ENCODE peak calls at places on chromosomes 7 and 10, in six cellular contexts. V, W, R, B, X and F are unnamed samples.

GRCh38 chr10:32155075-32155516 is 98.9 kb upstream of the KIF5B start:
- DNase-seq in B (no peak), V (no peak), W (peak; percentile 90), R (no peak), X (no peak), F (no peak)

GRCh38 chr7:35801392-35802101 is 690 bp downstream of the SEPTIN7 start:
- DNase-seq in B (peak; percentile 32), X (peak; percentile 39), R (no peak), W (peak; percentile 71), V (peak; percentile 90), F (peak; percentile 48)

GRCh38 chr7:44637788-44638594 is 31.6 kb downstream of the OGDH start:
- DNase-seq in R (peak; percentile 86), B (no peak), V (peak; percentile 87), X (peak; percentile 58), W (peak; percentile 31), F (peak; percentile 55)

GRCh38 chr10:97169063-97169462 is 16.7 kb downstream of the SLIT1 start:
- DNase-seq in V (no peak), W (no peak), B (no peak), X (no peak), R (no peak), F (no peak)

GRCh38 chr10:77160679-77161078 is 476.9 kb downstream of the KCNMA1 start:
- DNase-seq in W (peak; percentile 80), X (no peak), V (no peak), R (no peak), B (no peak), F (no peak)

GRCh38 chr10:79079490-79080355 is 11.0 kb downstream of the ZMIZ1 start:
- DNase-seq in R (no peak), B (no peak), X (peak; percentile 63), V (peak; percentile 69), W (peak; percentile 20), F (peak; percentile 77)

GRCh38 chr7:148575640-148576411 is 14.7 kb upstream of the C7orf33 start:
- DNase-seq in R (no peak), V (peak; percentile 82), B (peak; percentile 39), X (peak; percentile 46), W (peak; percentile 71), F (peak; percentile 78)

GRCh38 chr7:83060218-83060617 is 102.5 kb downstream of the PCLO start:
- DNase-seq in R (no peak), V (no peak), B (no peak), X (no peak), W (no peak), F (no peak)

GRCh38 chr10:69734797-69735468 is 66.8 kb upstream of the COL13A1 start:
- DNase-seq in W (no peak), B (no peak), X (no peak), V (peak; percentile 73), R (no peak), F (peak; percentile 27)

GRCh38 chr10:95246582-95247051 is 44.2 kb downstream of the PDLIM1 start:
- DNase-seq in X (peak; percentile 48), V (peak; percentile 75), R (no peak), W (peak; percentile 76), B (peak; percentile 62), F (peak; percentile 59)

GRCh38 chr10:87935290-87936141 is 72.1 kb downstream of the PTEN start:
- DNase-seq in R (no peak), V (no peak), B (no peak), X (no peak), W (no peak), F (no peak)

GRCh38 chr7:749121-749520 is 22.0 kb upstream of the PRKAR1B start:
- DNase-seq in X (no peak), R (no peak), B (no peak), W (peak; percentile 62), V (no peak), F (no peak)

GRCh38 chr7:54888736-54889082 is 129.7 kb upstream of the SEC61G start:
- DNase-seq in B (no peak), R (no peak), W (no peak), V (no peak), X (no peak), F (no peak)

GRCh38 chr10:92822060-92822634 is 26.2 kb upstream of the EXOC6 start:
- DNase-seq in V (peak; percentile 79), W (peak; percentile 97), R (no peak), X (peak; percentile 69), B (peak; percentile 34), F (peak; percentile 68)

GRCh38 chr7:112853429-112853828 is 63.2 kb upstream of the TMEM168 start:
- DNase-seq in B (no peak), V (no peak), R (no peak), X (no peak), W (no peak), F (no peak)

GRCh38 chr10:28075424-28075823 is 76.5 kb upstream of the ODAD2 start:
- DNase-seq in W (no peak), B (no peak), R (no peak), X (no peak), V (no peak), F (no peak)

GRCh38 chr10:28077889-28078288 is 79.0 kb upstream of the ODAD2 start:
- DNase-seq in V (no peak), B (no peak), R (no peak), W (no peak), X (no peak), F (no peak)

GRCh38 chr10:28072573-28072972 is 73.7 kb upstream of the ODAD2 start:
- DNase-seq in R (no peak), V (no peak), B (no peak), X (no peak), W (no peak), F (no peak)
- TF ChIP-seq MYC in R (no peak), V (no peak), B (no peak), X (no peak), W (no peak), F (no peak)

DNA sequence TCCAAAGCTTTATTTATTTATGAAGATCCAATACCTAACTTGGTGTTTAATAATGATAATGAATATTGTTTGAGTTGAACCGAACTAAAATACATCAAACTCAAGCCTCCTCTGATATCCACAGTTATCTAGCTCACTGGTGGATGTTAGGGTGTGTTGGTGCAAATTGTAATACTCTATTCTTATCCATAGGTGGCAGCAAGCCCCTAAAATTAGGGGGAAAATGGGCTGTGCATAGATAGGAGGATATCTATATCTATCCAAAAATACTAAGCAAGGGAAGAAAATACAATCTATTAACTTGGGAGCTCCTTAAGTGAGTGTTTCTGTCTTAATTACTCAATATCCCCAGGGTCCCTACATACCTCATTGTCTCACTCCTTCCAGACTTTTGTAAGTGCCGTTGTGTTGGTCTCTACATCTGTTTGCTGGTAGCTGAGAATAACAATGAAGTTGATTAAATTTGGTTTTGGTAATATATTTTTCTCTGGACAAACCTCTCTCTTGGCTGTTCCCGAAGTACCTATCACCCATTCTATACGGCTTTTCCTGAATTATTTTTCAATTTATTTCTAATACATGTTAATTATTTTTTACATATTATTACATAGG is 55.0 kb upstream of the VWDE start:
- DNase-seq in R (no peak), X (peak; percentile 43), V (peak; percentile 54), W (peak; percentile 52), B (peak; percentile 28), F (peak; percentile 71)
- TF ChIP-seq MYC in R (no peak), X (no peak), V (no peak), W (no peak), B (no peak), F (no peak)

GRCh38 chr7:122217125-122217524 is 73.1 kb upstream of the AASS start:
- DNase-seq in X (no peak), V (no peak), B (peak; percentile 70), R (no peak), W (no peak), F (no peak)

DNA sequence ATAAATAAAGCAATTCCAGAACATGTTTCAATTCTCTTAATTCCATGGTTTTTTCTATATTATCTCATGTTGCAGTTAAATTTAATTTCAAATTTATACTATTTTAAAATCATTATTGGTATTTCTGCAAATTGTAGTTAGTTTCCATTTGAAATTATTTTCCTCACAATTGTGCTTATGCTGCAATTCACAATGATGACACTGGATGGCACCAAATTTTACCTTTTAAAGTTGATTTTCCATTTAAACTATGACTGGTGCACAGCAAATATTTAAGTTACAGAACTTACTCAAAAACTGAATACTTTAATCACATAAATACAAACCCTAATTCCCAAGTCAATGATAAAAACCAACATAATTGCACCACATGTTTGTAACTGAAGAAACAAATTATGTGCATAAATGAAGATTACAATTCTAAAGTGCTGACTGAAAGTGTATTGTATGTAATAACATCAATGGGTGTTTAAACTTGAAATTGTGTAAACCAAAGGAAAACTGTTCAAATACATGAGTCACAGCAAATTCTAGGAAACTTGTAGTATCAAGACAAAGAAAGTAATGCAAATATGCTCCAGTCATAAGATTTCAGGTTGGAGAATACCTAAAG is 75.3 kb upstream of the AASS start:
- DNase-seq in X (no peak), B (peak; percentile 13), W (peak; percentile 56), R (no peak), V (peak; percentile 35), F (no peak)
- TF ChIP-seq MYC in X (no peak), B (no peak), W (no peak), R (no peak), V (no peak), F (no peak)

GRCh38 chr7:157476201-157476600 is 139.4 kb downstream of the DNAJB6 start:
- DNase-seq in R (no peak), V (no peak), X (no peak), W (no peak), B (no peak), F (no peak)
- TF ChIP-seq MYC in R (no peak), V (no peak), X (no peak), W (no peak), B (no peak), F (no peak)

GRCh38 chr7:48158404-48158803 is 12.9 kb upstream of the ABCA13 start:
- DNase-seq in V (no peak), X (no peak), R (no peak), B (no peak), W (no peak), F (no peak)
- TF ChIP-seq MYC in V (no peak), X (no peak), R (no peak), B (no peak), W (no peak), F (no peak)